ENCODE peak calls at places on chromosomes 4 and X, in six cellular contexts. N is H1, C is neuronal stem cell, M is IMR-90, Q is H9, L is mesendoderm. J is an unnamed sample.

GRCh38 chrX:10725071-10725470 is 104.7 kb upstream of the MID1 start:
- DNase-seq in N (no peak), C (no peak), M (peak; percentile 4), Q (no peak), L (peak; percentile 28), J (peak; percentile 3)

GRCh38 chr4:163554870-163555465 is 60.5 kb downstream of the TMA16 start:
- DNase-seq in N (no peak), C (no peak), M (peak; percentile 32), Q (no peak), L (no peak), J (peak; percentile 33)

GRCh38 chrX:45903781-45904201 is 641.4 kb downstream of the ZNF674 start:
- DNase-seq in N (no peak), C (peak; percentile 3), M (no peak), Q (peak; percentile 38), L (peak; percentile 91), J (no peak)

GRCh38 chr4:13088726-13089658 is 395.1 kb downstream of the RAB28 start:
- DNase-seq in N (no peak), C (no peak), M (no peak), Q (no peak), L (no peak), J (no peak)

GRCh38 chr4:184635381-184635780 is 13.9 kb downstream of the CASP3 start:
- DNase-seq in N (no peak), C (no peak), M (no peak), Q (no peak), L (no peak), J (no peak)

GRCh38 chrX:24201216-24201615 is 51.7 kb downstream of the ZFX start:
- DNase-seq in N (no peak), C (no peak), M (no peak), Q (no peak), L (no peak), J (no peak)

GRCh38 chrX:97563531-97564133 is 679.9 kb downstream of the RPA4 start:
- DNase-seq in N (no peak), C (no peak), M (peak; percentile 71), Q (no peak), L (no peak), J (peak; percentile 72)

GRCh38 chrX:55907968-55908607 is 190.5 kb downstream of the RRAGB start:
- DNase-seq in N (peak; percentile 66), C (peak; percentile 37), M (no peak), Q (peak; percentile 83), L (peak; percentile 91), J (peak; percentile 61)

GRCh38 chr4:38667005-38667771 is 3.2 kb downstream of the KLF3 start:
- DNase-seq in N (peak; percentile 59), C (peak; percentile 85), M (peak; percentile 99), Q (peak; percentile 93), L (peak; percentile 99), J (peak; percentile 99)

GRCh38 chrX:13120017-13120416 is 75.6 kb upstream of the FAM9C start:
- DNase-seq in N (no peak), C (no peak), M (peak; percentile 53), Q (no peak), L (no peak), J (peak; percentile 42)
- H2BK5ac ChIP-seq in N (no peak overlapping the region), C (no peak overlapping the region), M (peak overlapping the region; percentile 73), Q (no peak overlapping the region), L (no peak overlapping the region), J (no peak overlapping the region)

GRCh38 chrX:149508467-149508866 is 3.4 kb upstream of the IDS start:
- DNase-seq in N (no peak), C (no peak), M (no peak), Q (no peak), L (no peak), J (no peak)

GRCh38 chrX:149504226-149504914 is 736 bp downstream of the IDS start:
- DNase-seq in N (peak; percentile 49), C (no peak), M (no peak), Q (peak; percentile 69), L (peak; percentile 82), J (peak; percentile 46)

GRCh38 chrX:149506349-149506748 is 1.2 kb upstream of the IDS start:
- DNase-seq in N (no peak), C (no peak), M (no peak), Q (no peak), L (no peak), J (no peak)

GRCh38 chrX:149505671-149506070 is 565 bp upstream of the IDS start:
- DNase-seq in N (no peak), C (no peak), M (no peak), Q (no peak), L (no peak), J (no peak)

GRCh38 chrX:149504915-149505651 is at the start of gene IDS:
- DNase-seq in N (peak; percentile 78), C (peak; percentile 62), M (peak; percentile 83), Q (peak; percentile 90), L (peak; percentile 95), J (peak; percentile 89)
- H2BK5ac ChIP-seq in N (no peak within 1 kb of the TSS), C (no peak within 1 kb of the TSS), M (peak within 1 kb of the TSS; percentile 76), Q (no peak within 1 kb of the TSS), L (no peak within 1 kb of the TSS), J (peak within 1 kb of the TSS; percentile 8)

DNA sequence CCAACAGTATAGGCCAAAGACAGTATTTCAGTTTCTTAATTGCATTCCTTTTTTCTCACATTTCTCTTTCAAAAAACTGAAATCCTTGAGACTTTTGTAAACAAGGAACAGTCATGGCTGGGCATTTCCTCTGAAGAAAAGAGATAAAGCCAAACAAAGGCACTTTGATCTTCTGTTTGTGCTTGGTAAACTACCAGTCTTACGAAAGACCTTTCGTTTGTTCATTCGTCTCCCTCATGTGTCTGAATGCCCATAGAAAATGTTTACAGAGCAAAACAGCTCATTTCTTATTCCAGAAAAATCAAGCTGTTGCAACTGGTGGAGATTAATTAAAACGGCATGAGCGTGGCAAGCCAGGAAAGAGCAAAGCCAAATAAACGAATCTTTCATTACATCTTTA is 178.0 kb downstream of the GASK1B start:
- DNase-seq in N (no peak), C (no peak), M (no peak), Q (no peak), L (peak; percentile 12), J (peak; percentile 50)
- H2BK5ac ChIP-seq in N (no peak overlapping the region), C (no peak overlapping the region), M (peak overlapping the region; percentile 67), Q (no peak overlapping the region), L (no peak overlapping the region), J (no peak overlapping the region)

GRCh38 chr4:2753444-2753843 is 2.7 kb downstream of the TNIP2 start:
- DNase-seq in N (no peak), C (no peak), M (no peak), Q (no peak), L (no peak), J (no peak)

GRCh38 chr4:2757426-2757825 is 1.3 kb upstream of the TNIP2 start:
- DNase-seq in N (no peak), C (no peak), M (no peak), Q (no peak), L (no peak), J (no peak)

GRCh38 chr4:2756691-2757350 is 685 bp upstream of the TNIP2 start:
- DNase-seq in N (no peak), C (no peak), M (no peak), Q (no peak), L (no peak), J (no peak)

GRCh38 chr4:2755821-2756690 is at the start of gene TNIP2:
- DNase-seq in N (peak; percentile 85), C (peak; percentile 71), M (peak; percentile 73), Q (peak; percentile 87), L (peak; percentile 91), J (peak; percentile 80)

GRCh38 chr4:2754848-2755820 is 1.0 kb downstream of the TNIP2 start:
- DNase-seq in N (no peak), C (no peak), M (no peak), Q (no peak), L (no peak), J (no peak)
- H2BK5ac ChIP-seq in N (no peak overlapping the region), C (peak overlapping the region; percentile 75), M (peak overlapping the region; percentile 66), Q (no peak overlapping the region), L (no peak overlapping the region), J (no peak overlapping the region)

GRCh38 chr4:60934896-60935295 is 265.2 kb upstream of the ADGRL3 start:
- DNase-seq in N (no peak), C (no peak), M (no peak), Q (no peak), L (peak; percentile 40), J (no peak)

GRCh38 chr4:60944070-60944469 is 256.1 kb upstream of the ADGRL3 start:
- DNase-seq in N (no peak), C (no peak), M (no peak), Q (no peak), L (no peak), J (peak; percentile 53)

GRCh38 chr4:60938181-60938580 is 261.9 kb upstream of the ADGRL3 start:
- DNase-seq in N (no peak), C (no peak), M (no peak), Q (no peak), L (no peak), J (no peak)

DNA sequence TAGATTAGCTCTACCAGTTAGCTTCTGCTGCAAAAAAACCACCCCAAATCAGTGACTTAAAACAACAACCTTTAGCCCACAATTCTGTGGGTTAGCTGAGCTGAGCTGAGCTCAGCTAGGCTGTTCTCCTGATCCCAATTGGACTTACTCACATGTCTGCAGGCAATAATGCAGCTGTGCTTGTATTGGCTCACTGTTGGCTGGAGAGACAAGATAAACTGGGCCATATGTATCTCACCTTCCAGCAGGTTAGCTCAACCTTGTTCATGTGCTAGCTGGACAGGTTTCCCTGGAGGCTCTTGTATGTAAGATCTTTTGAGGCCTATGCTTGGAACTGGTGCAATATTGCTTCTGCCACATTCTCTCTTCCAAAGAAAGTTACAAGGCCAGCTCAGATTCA is 261.5 kb upstream of the ADGRL3 start:
- DNase-seq in N (no peak), C (no peak), M (no peak), Q (no peak), L (peak; percentile 9), J (no peak)
- H2BK5ac ChIP-seq in N (no peak overlapping the region), C (no peak overlapping the region), M (no peak overlapping the region), Q (no peak overlapping the region), L (no peak overlapping the region), J (no peak overlapping the region)

DNA sequence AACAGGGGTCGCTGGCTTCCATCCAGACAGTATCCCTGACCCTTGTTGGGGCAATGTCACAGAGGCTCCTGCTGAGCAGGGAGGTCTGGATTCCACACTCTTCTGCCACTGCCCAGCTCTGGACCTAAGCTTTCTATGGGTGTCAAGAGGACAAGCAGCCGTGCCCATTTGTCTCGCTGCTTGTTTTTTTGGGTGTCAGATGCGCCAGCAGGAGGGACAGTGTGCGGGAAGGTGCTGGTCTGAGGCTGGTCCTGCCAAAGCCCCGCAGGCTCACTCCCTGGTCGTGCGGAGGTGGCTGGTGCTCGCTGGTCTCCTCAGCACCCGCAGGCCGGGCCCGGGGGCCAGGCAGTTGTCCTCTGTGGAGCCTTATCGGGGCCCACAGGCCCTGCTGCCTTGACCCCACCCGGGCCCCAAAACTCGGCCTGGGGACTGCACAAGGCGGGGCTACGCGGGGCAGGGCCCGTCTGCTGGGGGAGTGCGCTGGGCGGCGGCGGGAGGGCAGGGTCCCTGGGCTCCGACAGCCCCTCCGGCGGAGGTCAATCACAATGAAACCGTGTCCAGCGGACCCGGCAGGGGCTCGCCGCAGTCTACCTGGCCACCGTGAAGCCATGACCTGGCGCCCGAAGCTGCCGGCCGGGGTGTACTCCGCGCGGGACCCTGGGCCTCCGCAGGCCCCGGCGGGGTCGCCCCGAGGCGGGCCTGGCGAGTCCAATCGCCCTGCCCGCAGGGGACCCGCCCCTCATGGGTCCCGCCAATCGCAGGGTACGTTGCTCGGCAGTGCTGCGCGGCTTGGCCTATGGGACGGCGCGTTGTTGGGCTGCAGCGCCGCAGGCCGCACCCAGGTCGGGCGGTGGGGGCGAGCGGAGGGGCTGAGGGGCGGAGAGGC is at the start of gene ADD1:
- DNase-seq in N (peak; percentile 100), C (peak; percentile 97), M (peak; percentile 91), Q (peak; percentile 95), L (peak; percentile 95), J (peak; percentile 93)
- H2BK5ac ChIP-seq in N (peak within 1 kb of the TSS; percentile 69), C (no peak within 1 kb of the TSS), M (peak within 1 kb of the TSS; percentile 91), Q (no peak within 1 kb of the TSS), L (peak within 1 kb of the TSS; percentile 52), J (peak within 1 kb of the TSS; percentile 24)

GRCh38 chr4:155552180-155552579 is 114.5 kb upstream of the GUCY1A1 start:
- DNase-seq in N (no peak), C (no peak), M (peak; percentile 81), Q (peak; percentile 48), L (peak; percentile 77), J (peak; percentile 72)
- H2BK5ac ChIP-seq in N (no peak overlapping the region), C (no peak overlapping the region), M (no peak overlapping the region), Q (no peak overlapping the region), L (no peak overlapping the region), J (peak overlapping the region; percentile 9)

J was measured in mesenchymal stem cell.